ENCODE peak calls at places on chromosomes 12 and 14, in six cellular contexts. L, Z, G, O, U and S are unnamed samples.

GRCh38 chr12:104684884-104685283 is 228.1 kb downstream of the CHST11 start:
- DNase-seq in L (no peak), Z (no peak), G (no peak), O (no peak), U (no peak), S (no peak)

GRCh38 chr12:107731376-107731775 is 29.6 kb downstream of the PRDM4 start:
- DNase-seq in L (no peak), Z (no peak), G (no peak), O (no peak), U (no peak), S (no peak)

GRCh38 chr12:48894271-48894670 is 28.6 kb upstream of the RND1 start:
- DNase-seq in L (no peak), Z (no peak), G (no peak), O (no peak), U (no peak), S (no peak)

GRCh38 chr12:1457901-1458300 is 136.5 kb downstream of the FBXL14 start:
- DNase-seq in L (no peak), Z (no peak), G (no peak), O (no peak), U (no peak), S (no peak)

GRCh38 chr12:41462312-41462711 is 274.2 kb downstream of the PDZRN4 start:
- DNase-seq in L (no peak), Z (no peak), G (no peak), O (no peak), U (no peak), S (no peak)

GRCh38 chr12:111693818-111694217 is 8.0 kb downstream of the ACAD10 start:
- DNase-seq in L (no peak), Z (no peak), G (no peak), O (no peak), U (no peak), S (no peak)

GRCh38 chr12:108338915-108339657 is at the start of gene CMKLR1:
- DNase-seq in L (peak), Z (no peak), G (peak), O (no peak), U (no peak), S (peak)

GRCh38 chr14:25006961-25007795 is 42.8 kb downstream of the STXBP6 start:
- DNase-seq in L (no peak), Z (no peak), G (no peak), O (no peak), U (no peak), S (no peak)

GRCh38 chr12:12722351-12723146 is 5.4 kb downstream of the CDKN1B start:
- DNase-seq in L (no peak), Z (no peak), G (no peak), O (no peak), U (no peak), S (no peak)

GRCh38 chr14:68449565-68450295 is 343.1 kb downstream of the ZFP36L1 start:
- DNase-seq in L (no peak), Z (no peak), G (no peak), O (peak), U (no peak), S (no peak)

GRCh38 chr12:12333980-12334709 is 15.9 kb downstream of the MANSC1 start:
- DNase-seq in L (no peak), Z (no peak), G (peak), O (no peak), U (peak), S (no peak)

GRCh38 chr12:64666054-64666914 is 56.0 kb downstream of the RASSF3 start:
- DNase-seq in L (no peak), Z (no peak), G (no peak), O (no peak), U (no peak), S (no peak)

GRCh38 chr14:105282098-105282725 is 18.6 kb downstream of the BRF1 start:
- DNase-seq in L (no peak), Z (no peak), G (no peak), O (no peak), U (no peak), S (no peak)

GRCh38 chr14:105280525-105280924 is 20.3 kb downstream of the BRF1 start:
- DNase-seq in L (no peak), Z (no peak), G (no peak), O (no peak), U (no peak), S (no peak)

GRCh38 chr14:105279642-105280361 is 21.0 kb downstream of the BRF1 start:
- DNase-seq in L (no peak), Z (no peak), G (peak), O (no peak), U (no peak), S (no peak)

GRCh38 chr14:105283028-105283427 is 17.8 kb downstream of the BRF1 start:
- DNase-seq in L (no peak), Z (no peak), G (no peak), O (no peak), U (no peak), S (no peak)

DNA sequence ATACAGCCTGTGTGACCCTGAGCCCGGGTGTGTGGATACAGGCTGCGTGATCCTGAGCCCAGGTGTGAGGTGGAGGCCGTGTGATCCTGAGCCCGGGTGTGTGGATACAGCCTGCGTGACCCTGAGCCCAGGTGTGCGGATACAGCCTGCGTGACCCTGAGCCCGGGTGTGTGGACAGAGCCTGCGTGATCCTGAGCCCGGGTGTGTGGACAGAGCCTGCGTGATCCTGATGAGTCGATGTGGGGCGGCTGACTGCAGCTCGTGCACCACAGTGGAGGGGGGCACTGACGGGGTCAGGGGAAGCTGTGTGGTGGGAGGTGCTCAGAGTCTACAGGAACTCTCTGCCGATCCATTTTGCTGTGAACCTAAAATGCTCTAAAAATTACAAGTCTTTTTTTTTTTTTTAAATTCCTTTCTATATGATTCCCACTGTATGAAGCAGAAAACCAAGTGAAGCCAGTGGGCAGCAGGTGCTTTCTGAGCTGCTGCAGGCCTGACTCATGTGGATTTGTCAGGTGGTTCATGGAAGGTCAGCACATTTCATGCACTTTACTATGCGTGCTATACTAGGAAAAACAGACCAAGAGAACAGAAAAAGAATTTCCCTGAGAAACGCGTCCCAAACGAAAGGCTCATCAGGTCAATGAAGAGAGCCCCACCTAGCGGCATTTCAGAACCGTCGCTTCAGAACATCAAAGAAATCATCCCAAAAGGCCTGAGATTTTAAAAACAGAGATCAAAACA is 19.3 kb downstream of the BRF1 start:
- DNase-seq in L (no peak), Z (no peak), G (no peak), O (no peak), U (no peak), S (no peak)
- TF ChIP-seq POLR2AphosphoS5 in L (no peak), Z (no peak), G (no peak), O (no peak), U (no peak), S (no peak)

GRCh38 chr12:68207276-68207675 is 18.3 kb downstream of the IL26 start:
- DNase-seq in L (no peak), Z (no peak), G (no peak), O (no peak), U (no peak), S (no peak)
- TF ChIP-seq POLR2AphosphoS5 in L (no peak), Z (no peak), G (no peak), O (no peak), U (no peak), S (no peak)

DNA sequence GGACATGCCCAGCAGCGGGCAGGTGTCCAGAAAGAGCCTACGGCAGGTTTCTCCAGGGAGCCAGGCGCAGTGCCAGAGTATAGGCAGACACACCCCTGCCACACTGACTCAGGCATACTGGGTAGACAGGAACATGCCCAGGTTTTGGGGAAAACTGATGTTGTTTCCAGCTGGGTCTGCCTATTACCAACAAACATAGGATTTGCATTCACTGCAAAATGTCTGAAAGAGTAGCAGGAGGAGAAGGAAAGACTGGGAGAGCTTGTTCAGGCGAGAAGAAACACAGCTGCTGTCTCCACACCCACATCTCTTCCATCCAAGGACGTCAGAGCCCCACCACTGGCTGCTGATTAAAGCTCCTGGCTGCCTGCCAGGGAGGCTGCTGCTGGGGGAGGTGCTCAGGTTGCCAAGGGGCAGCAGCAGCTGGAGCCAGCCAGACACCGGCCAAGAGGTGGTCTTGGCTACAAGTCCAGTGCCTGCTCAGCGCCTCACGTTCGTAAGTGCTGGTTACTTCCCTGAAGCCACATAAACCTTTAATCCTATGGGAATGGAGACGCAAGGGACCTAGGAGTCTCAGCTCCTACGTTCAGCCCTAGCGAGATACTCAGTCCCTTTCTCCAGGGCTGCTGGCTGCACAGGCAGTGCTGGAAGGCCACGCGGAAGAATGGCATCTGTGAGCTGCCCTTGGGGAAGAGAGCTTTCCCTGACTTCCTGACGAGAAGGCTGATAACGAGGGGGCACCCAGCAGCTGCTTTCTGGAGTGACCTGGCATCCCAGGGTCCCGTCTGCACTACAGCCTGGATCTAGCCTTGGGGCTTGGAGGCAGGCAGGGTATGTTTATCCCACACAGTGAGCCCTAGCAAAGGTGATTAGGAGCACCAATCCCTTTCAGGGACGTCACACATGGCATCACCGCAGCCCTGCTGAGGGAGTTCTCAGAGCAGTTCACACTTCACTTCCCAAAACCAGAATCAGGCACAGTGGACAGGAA is 58.1 kb downstream of the PLEKHG3 start:
- DNase-seq in L (peak), Z (no peak), G (peak), O (no peak), U (no peak), S (no peak)
- TF ChIP-seq POLR2AphosphoS5 in L (peak), Z (no peak), G (peak), O (no peak), U (no peak), S (peak)

GRCh38 chr14:57153286-57153685 is 115.4 kb downstream of the EXOC5 start:
- DNase-seq in L (no peak), Z (no peak), G (no peak), O (no peak), U (no peak), S (no peak)

GRCh38 chr14:57150449-57150848 is 118.3 kb downstream of the EXOC5 start:
- DNase-seq in L (no peak), Z (no peak), G (no peak), O (no peak), U (no peak), S (no peak)
- TF ChIP-seq POLR2AphosphoS5 in L (no peak), Z (no peak), G (no peak), O (no peak), U (no peak), S (no peak)